ENCODE peak calls at places on chromosomes 5 and 9, in seven cellular contexts. Q is WERI-Rb-1, T is occipital lobe, A is iPS DF 19.7, G is T-cell, K is HS-27A, H is uterus. U is an unnamed sample.

GRCh38 chr5:88880196-88880595 is 2.8 kb downstream of the MEF2C start:
- DNase-seq in Q (no peak), T (no peak), A (no peak), G (no peak), K (no peak), H (no peak), U (no peak)

GRCh38 chr9:135146766-135147472 is 59.5 kb downstream of the OLFM1 start:
- DNase-seq in Q (no peak), T (peak), A (no peak), G (no peak), K (no peak), H (no peak), U (peak)

GRCh38 chr9:136539427-136540412 is 6.1 kb downstream of the NOTCH1 start:
- DNase-seq in Q (no peak), T (peak), A (no peak), G (peak), K (no peak), H (peak), U (peak)

GRCh38 chr9:93648836-93649235 is 72.5 kb downstream of the PHF2 start:
- DNase-seq in Q (peak), T (no peak), A (no peak), G (no peak), K (no peak), H (no peak), U (no peak)

GRCh38 chr5:133734916-133735315 is 122.6 kb upstream of the FSTL4 start:
- DNase-seq in Q (no peak), T (no peak), A (no peak), G (no peak), K (no peak), H (no peak), U (no peak)

GRCh38 chr9:117121331-117121730 is 293.5 kb downstream of the ASTN2 start:
- DNase-seq in Q (no peak), T (no peak), A (no peak), G (no peak), K (no peak), H (no peak), U (no peak)

GRCh38 chr5:100903036-100903887 is at the start of gene ST8SIA4:
- DNase-seq in Q (peak), T (peak), A (no peak), G (peak), K (no peak), H (peak), U (peak)

GRCh38 chr9:115921301-115921700 is 232.3 kb upstream of the PAPPA start:
- DNase-seq in Q (no peak), T (no peak), A (no peak), G (no peak), K (no peak), H (no peak), U (no peak)

GRCh38 chr5:83441752-83442151 is 29.8 kb upstream of the VCAN start:
- DNase-seq in Q (no peak), T (no peak), A (no peak), G (no peak), K (no peak), H (no peak), U (no peak)

GRCh38 chr9:764986-765385 is 76.5 kb upstream of the DMRT1 start:
- DNase-seq in Q (no peak), T (no peak), A (no peak), G (no peak), K (no peak), H (no peak), U (no peak)

GRCh38 chr5:124812771-124813358 is 66.4 kb upstream of the ZNF608 start:
- DNase-seq in Q (no peak), T (no peak), A (no peak), G (no peak), K (no peak), H (no peak), U (no peak)

GRCh38 chr5:179867476-179867875 is 8.9 kb upstream of the MRNIP start:
- DNase-seq in Q (no peak), T (no peak), A (no peak), G (no peak), K (no peak), H (no peak), U (no peak)

GRCh38 chr9:131203438-131204219 is 72.7 kb downstream of the FAM78A start:
- DNase-seq in Q (no peak), T (no peak), A (no peak), G (no peak), K (no peak), H (no peak), U (no peak)

GRCh38 chr5:147223951-147224791 is 10.7 kb upstream of the STK32A start:
- DNase-seq in Q (peak), T (no peak), A (no peak), G (no peak), K (no peak), H (peak), U (no peak)

GRCh38 chr9:114516913-114517312 is 11.6 kb upstream of the WHRN start:
- DNase-seq in Q (no peak), T (no peak), A (no peak), G (no peak), K (peak), H (no peak), U (no peak)

GRCh38 chr5:36389245-36389644 is 87.5 kb upstream of the RANBP3L start:
- DNase-seq in Q (no peak), T (no peak), A (no peak), G (no peak), K (no peak), H (no peak), U (no peak)

GRCh38 chr5:5644249-5644648 is 221.8 kb downstream of the ICE1 start:
- DNase-seq in Q (no peak), T (no peak), A (no peak), G (no peak), K (no peak), H (no peak), U (no peak)

GRCh38 chr5:14216372-14216771 is 73.2 kb downstream of the TRIO start:
- DNase-seq in Q (no peak), T (no peak), A (no peak), G (no peak), K (no peak), H (no peak), U (no peak)

GRCh38 chr9:126248680-126249079 is 77.9 kb upstream of the MVB12B start:
- DNase-seq in Q (no peak), T (no peak), A (no peak), G (no peak), K (no peak), H (no peak), U (no peak)

GRCh38 chr5:132776077-132776931 is 735 bp downstream of the SEPTIN8 start:
- DNase-seq in Q (peak), T (peak), A (no peak), G (no peak), K (no peak), H (no peak), U (peak)

GRCh38 chr5:129945031-129945430 is 40.8 kb downstream of the CHSY3 start:
- DNase-seq in Q (no peak), T (no peak), A (no peak), G (no peak), K (no peak), H (no peak), U (no peak)

GRCh38 chr5:107858788-107859187 is 188.1 kb upstream of the EFNA5 start:
- DNase-seq in Q (no peak), T (no peak), A (no peak), G (no peak), K (no peak), H (no peak), U (no peak)

GRCh38 chr5:169686137-169686536 is 49.1 kb downstream of the DOCK2 start:
- DNase-seq in Q (no peak), T (no peak), A (no peak), G (no peak), K (no peak), H (no peak), U (no peak)

GRCh38 chr9:36165766-36166149 is 3.4 kb upstream of the CCIN start:
- DNase-seq in Q (no peak), T (no peak), A (no peak), G (no peak), K (no peak), H (no peak), U (no peak)

GRCh38 chr5:95777441-95777840 is 45.1 kb downstream of the GLRX start:
- DNase-seq in Q (no peak), T (no peak), A (no peak), G (no peak), K (no peak), H (no peak), U (no peak)

GRCh38 chr5:16759147-16759800 is 142.5 kb upstream of the RETREG1 start:
- DNase-seq in Q (no peak), T (no peak), A (no peak), G (no peak), K (no peak), H (no peak), U (no peak)

GRCh38 chr5:104628906-104629305 is 1066.3 kb upstream of the NUDT12 start:
- DNase-seq in Q (no peak), T (no peak), A (no peak), G (no peak), K (no peak), H (no peak), U (no peak)

GRCh38 chr5:169116961-169117461 is 183.9 kb downstream of the SLIT3 start:
- DNase-seq in Q (peak), T (no peak), A (peak), G (no peak), K (no peak), H (peak), U (no peak)

GRCh38 chr5:154117930-154118329 is 72.6 kb upstream of the GALNT10 start:
- DNase-seq in Q (no peak), T (no peak), A (no peak), G (no peak), K (no peak), H (no peak), U (no peak)

GRCh38 chr5:118791986-118792734 is 196.2 kb downstream of the DTWD2 start:
- DNase-seq in Q (peak), T (peak), A (no peak), G (no peak), K (no peak), H (no peak), U (no peak)

GRCh38 chr9:87088621-87089020 is 141.3 kb upstream of the GAS1 start:
- DNase-seq in Q (no peak), T (no peak), A (no peak), G (no peak), K (no peak), H (no peak), U (no peak)